ENCODE peak calls at places on chromosomes 5 and 9, in five cellular contexts. One of them, this sample, is unnamed. For H3K4me1, the result is how much of the 10 kb centered on the place peaks cover.

GRCh38 chr5:176725521-176725920 is 78.2 kb downstream of the TSPAN17 start:
- DNase-seq in CD8-positive, alpha-beta T cell: no peak
- DNase-seq in MM.1S: no peak
- DNase-seq in kidney: no peak
- DNase-seq in hepatocyte: peak
- DNase-seq in this sample: no peak

GRCh38 chr5:59458966-59459729 is 434.4 kb downstream of the PDE4D start:
- DNase-seq in kidney: no peak
- DNase-seq in CD8-positive, alpha-beta T cell: no peak
- DNase-seq in hepatocyte: no peak
- DNase-seq in MM.1S: no peak
- DNase-seq in this sample: no peak

GRCh38 chr5:9288234-9288633 is 257.6 kb downstream of the SEMA5A start:
- DNase-seq in CD8-positive, alpha-beta T cell: no peak
- DNase-seq in kidney: no peak
- DNase-seq in hepatocyte: no peak
- DNase-seq in MM.1S: no peak
- DNase-seq in this sample: no peak

GRCh38 chr5:141485305-141486055 is 650 bp downstream of the PCDHGC4 start:
- DNase-seq in kidney: no peak
- DNase-seq in CD8-positive, alpha-beta T cell: no peak
- DNase-seq in hepatocyte: no peak
- DNase-seq in MM.1S: no peak
- DNase-seq in this sample: no peak

GRCh38 chr9:109301012-109301411 is 19.8 kb downstream of the EPB41L4B start:
- DNase-seq in kidney: no peak
- DNase-seq in hepatocyte: no peak
- DNase-seq in MM.1S: no peak
- DNase-seq in CD8-positive, alpha-beta T cell: no peak
- DNase-seq in this sample: no peak

GRCh38 chr5:5649641-5650040 is 227.2 kb downstream of the ICE1 start:
- DNase-seq in hepatocyte: no peak
- DNase-seq in MM.1S: no peak
- DNase-seq in CD8-positive, alpha-beta T cell: no peak
- DNase-seq in kidney: no peak
- DNase-seq in this sample: no peak

GRCh38 chr5:43019293-43019614 is 20.9 kb downstream of the ANXA2R start:
- DNase-seq in hepatocyte: no peak
- DNase-seq in MM.1S: no peak
- DNase-seq in CD8-positive, alpha-beta T cell: no peak
- DNase-seq in kidney: no peak
- DNase-seq in this sample: no peak

GRCh38 chr5:132019857-132020555 is 8.5 kb upstream of the ACSL6 start:
- DNase-seq in CD8-positive, alpha-beta T cell: peak
- DNase-seq in MM.1S: peak
- DNase-seq in kidney: peak
- DNase-seq in hepatocyte: no peak
- DNase-seq in this sample: no peak

GRCh38 chr5:78504726-78505431 is 143.7 kb downstream of the LHFPL2 start:
- DNase-seq in hepatocyte: peak
- DNase-seq in MM.1S: no peak
- DNase-seq in kidney: peak
- DNase-seq in CD8-positive, alpha-beta T cell: no peak
- DNase-seq in this sample: peak

GRCh38 chr5:6291961-6292360 is 86.4 kb downstream of the MED10 start:
- DNase-seq in MM.1S: peak
- DNase-seq in CD8-positive, alpha-beta T cell: no peak
- DNase-seq in hepatocyte: peak
- DNase-seq in kidney: no peak
- DNase-seq in this sample: no peak

GRCh38 chr5:83628360-83628759 is 92.3 kb downstream of the HAPLN1 start:
- DNase-seq in kidney: no peak
- DNase-seq in MM.1S: no peak
- DNase-seq in hepatocyte: no peak
- DNase-seq in CD8-positive, alpha-beta T cell: no peak
- DNase-seq in this sample: no peak

GRCh38 chr9:127144670-127145458 is 22.4 kb upstream of the ANGPTL2 start:
- DNase-seq in hepatocyte: no peak
- DNase-seq in kidney: peak
- DNase-seq in MM.1S: no peak
- DNase-seq in CD8-positive, alpha-beta T cell: peak
- DNase-seq in this sample: no peak

GRCh38 chr5:98638111-98638510 is 135.4 kb upstream of the RGMB start:
- DNase-seq in CD8-positive, alpha-beta T cell: no peak
- DNase-seq in hepatocyte: no peak
- DNase-seq in kidney: no peak
- DNase-seq in MM.1S: no peak
- DNase-seq in this sample: no peak

GRCh38 chr5:157671592-157672330 is 428 bp downstream of the C5orf52 start:
- DNase-seq in MM.1S: no peak
- DNase-seq in hepatocyte: no peak
- DNase-seq in kidney: no peak
- DNase-seq in CD8-positive, alpha-beta T cell: no peak
- DNase-seq in this sample: no peak

GRCh38 chr9:81032831-81033230 is 656.5 kb downstream of the TLE1 start:
- DNase-seq in hepatocyte: no peak
- DNase-seq in CD8-positive, alpha-beta T cell: no peak
- DNase-seq in MM.1S: no peak
- DNase-seq in kidney: no peak
- DNase-seq in this sample: no peak

GRCh38 chr5:112576298-112576925 is 157.3 kb upstream of the EPB41L4A start:
- DNase-seq in hepatocyte: no peak
- DNase-seq in kidney: no peak
- DNase-seq in MM.1S: no peak
- DNase-seq in CD8-positive, alpha-beta T cell: no peak
- DNase-seq in this sample: no peak

GRCh38 chr5:36870399-36871040 is 6.0 kb upstream of the NIPBL start:
- DNase-seq in MM.1S: peak
- DNase-seq in hepatocyte: peak
- DNase-seq in kidney: no peak
- DNase-seq in CD8-positive, alpha-beta T cell: no peak
- DNase-seq in this sample: no peak

GRCh38 chr9:116605904-116606341 is 81.2 kb upstream of the TRIM32 start:
- DNase-seq in hepatocyte: no peak
- DNase-seq in kidney: no peak
- DNase-seq in MM.1S: no peak
- DNase-seq in CD8-positive, alpha-beta T cell: no peak
- DNase-seq in this sample: no peak

GRCh38 chr9:116361558-116361957 is 208.0 kb downstream of the PAPPA start:
- DNase-seq in kidney: no peak
- DNase-seq in MM.1S: no peak
- DNase-seq in hepatocyte: no peak
- DNase-seq in CD8-positive, alpha-beta T cell: no peak
- DNase-seq in this sample: no peak

GRCh38 chr9:28678097-28678496 is 1104.8 kb upstream of the C9orf72 start:
- DNase-seq in MM.1S: no peak
- DNase-seq in kidney: no peak
- DNase-seq in hepatocyte: no peak
- DNase-seq in CD8-positive, alpha-beta T cell: no peak
- DNase-seq in this sample: no peak

GRCh38 chr5:110735545-110735944 is 3.3 kb upstream of the SLC25A46 start:
- DNase-seq in hepatocyte: no peak
- DNase-seq in kidney: no peak
- DNase-seq in MM.1S: no peak
- DNase-seq in CD8-positive, alpha-beta T cell: no peak
- DNase-seq in this sample: no peak

GRCh38 chr9:37295178-37295577 is 127.3 kb upstream of the GRHPR start:
- DNase-seq in kidney: no peak
- DNase-seq in CD8-positive, alpha-beta T cell: no peak
- DNase-seq in hepatocyte: no peak
- DNase-seq in MM.1S: no peak
- DNase-seq in this sample: no peak

GRCh38 chr5:91641730-91642350 is 258.7 kb upstream of the ARRDC3 start:
- DNase-seq in hepatocyte: peak
- DNase-seq in kidney: no peak
- DNase-seq in MM.1S: peak
- DNase-seq in CD8-positive, alpha-beta T cell: no peak
- DNase-seq in this sample: no peak

GRCh38 chr5:172841258-172841657 is 7.2 kb downstream of the ERGIC1 start:
- DNase-seq in hepatocyte: no peak
- DNase-seq in CD8-positive, alpha-beta T cell: no peak
- DNase-seq in kidney: no peak
- DNase-seq in MM.1S: no peak
- DNase-seq in this sample: no peak
- H3K4me1 ChIP-seq in hepatocyte: under half
- H3K4me1 ChIP-seq in CD8-positive, alpha-beta T cell: under half
- H3K4me1 ChIP-seq in kidney: under half
- H3K4me1 ChIP-seq in MM.1S: under half
- H3K4me1 ChIP-seq in this sample: under half

GRCh38 chr9:121246821-121247511 is 21.0 kb upstream of the GSN start:
- DNase-seq in kidney: no peak
- DNase-seq in hepatocyte: no peak
- DNase-seq in MM.1S: no peak
- DNase-seq in CD8-positive, alpha-beta T cell: no peak
- DNase-seq in this sample: no peak
- TF ChIP-seq CTCF in kidney: no peak
- TF ChIP-seq CTCF in hepatocyte: no peak
- TF ChIP-seq CTCF in MM.1S: no peak
- TF ChIP-seq CTCF in CD8-positive, alpha-beta T cell: no peak
- TF ChIP-seq CTCF in this sample: no peak

DNA sequence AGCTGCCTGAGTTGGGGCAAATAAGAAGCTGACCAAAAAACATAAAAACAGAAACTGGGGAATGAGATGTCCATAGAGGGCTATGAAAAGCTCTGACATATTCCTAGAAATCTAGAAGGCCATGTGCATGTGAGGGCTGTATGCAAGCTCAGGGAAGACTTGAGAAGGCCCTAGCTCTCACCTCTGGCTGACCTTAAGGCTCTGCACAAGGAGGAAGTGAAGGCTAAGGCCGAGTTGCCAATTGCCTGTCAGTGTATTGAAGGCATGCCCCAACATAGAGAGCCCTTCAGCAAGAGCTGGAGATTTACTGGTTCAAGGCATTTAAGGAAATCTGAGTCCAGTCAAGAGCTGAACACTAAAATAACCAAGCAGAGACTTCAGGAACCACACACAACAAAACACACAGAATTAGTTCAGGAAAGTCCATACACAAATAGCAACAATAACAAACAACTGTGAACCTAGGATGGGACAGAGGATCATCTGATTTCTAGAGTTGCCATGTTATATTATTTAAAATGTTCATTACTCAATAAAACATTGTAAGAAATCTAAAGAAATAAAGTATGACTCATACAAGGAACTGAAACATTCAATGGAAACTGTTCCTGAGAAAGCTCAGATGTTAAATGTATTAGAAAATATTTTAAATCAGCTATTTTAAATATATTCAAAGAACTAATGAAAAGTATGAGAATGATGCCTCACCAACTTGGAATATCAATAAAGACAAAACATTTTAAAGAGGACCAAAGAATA is 161.8 kb downstream of the AUH start:
- DNase-seq in CD8-positive, alpha-beta T cell: no peak
- DNase-seq in hepatocyte: no peak
- DNase-seq in kidney: no peak
- DNase-seq in MM.1S: no peak
- DNase-seq in this sample: no peak
- H3K27ac ChIP-seq in CD8-positive, alpha-beta T cell: no peak
- H3K27ac ChIP-seq in hepatocyte: no peak
- H3K27ac ChIP-seq in kidney: no peak
- H3K27ac ChIP-seq in MM.1S: no peak
- H3K27ac ChIP-seq in this sample: peak

DNA sequence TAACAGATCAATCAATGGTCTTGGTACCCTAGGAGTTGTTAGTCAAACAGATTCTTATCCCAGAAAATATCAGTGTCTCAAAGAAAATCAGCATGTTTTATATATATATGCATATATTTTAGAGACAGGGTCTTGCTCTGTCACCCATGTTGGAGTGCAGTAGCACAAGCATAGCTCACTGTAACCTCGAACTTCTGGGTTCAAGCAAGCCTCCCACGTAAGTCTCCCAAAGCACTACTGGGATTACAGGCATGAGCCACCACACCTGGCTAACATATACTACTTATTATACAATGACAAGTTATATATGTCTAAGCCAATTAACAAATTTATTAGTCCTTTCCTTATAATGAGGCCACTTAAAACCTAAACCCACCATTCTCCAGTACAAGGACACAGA is 10.4 kb downstream of the RAB14 start:
- DNase-seq in MM.1S: no peak
- DNase-seq in hepatocyte: no peak
- DNase-seq in kidney: no peak
- DNase-seq in CD8-positive, alpha-beta T cell: no peak
- DNase-seq in this sample: no peak
- H3K4me1 ChIP-seq in MM.1S: under half
- H3K4me1 ChIP-seq in hepatocyte: under half
- H3K4me1 ChIP-seq in kidney: under half
- H3K4me1 ChIP-seq in CD8-positive, alpha-beta T cell: half or more
- H3K4me1 ChIP-seq in this sample: half or more

GRCh38 chr9:111399772-111400563 is 69.9 kb upstream of the OR2K2 start:
- DNase-seq in kidney: no peak
- DNase-seq in CD8-positive, alpha-beta T cell: no peak
- DNase-seq in MM.1S: peak
- DNase-seq in hepatocyte: peak
- DNase-seq in this sample: no peak
- TF ChIP-seq CTCF in kidney: peak
- TF ChIP-seq CTCF in CD8-positive, alpha-beta T cell: no peak
- TF ChIP-seq CTCF in MM.1S: peak
- TF ChIP-seq CTCF in hepatocyte: peak
- TF ChIP-seq CTCF in this sample: peak

DNA sequence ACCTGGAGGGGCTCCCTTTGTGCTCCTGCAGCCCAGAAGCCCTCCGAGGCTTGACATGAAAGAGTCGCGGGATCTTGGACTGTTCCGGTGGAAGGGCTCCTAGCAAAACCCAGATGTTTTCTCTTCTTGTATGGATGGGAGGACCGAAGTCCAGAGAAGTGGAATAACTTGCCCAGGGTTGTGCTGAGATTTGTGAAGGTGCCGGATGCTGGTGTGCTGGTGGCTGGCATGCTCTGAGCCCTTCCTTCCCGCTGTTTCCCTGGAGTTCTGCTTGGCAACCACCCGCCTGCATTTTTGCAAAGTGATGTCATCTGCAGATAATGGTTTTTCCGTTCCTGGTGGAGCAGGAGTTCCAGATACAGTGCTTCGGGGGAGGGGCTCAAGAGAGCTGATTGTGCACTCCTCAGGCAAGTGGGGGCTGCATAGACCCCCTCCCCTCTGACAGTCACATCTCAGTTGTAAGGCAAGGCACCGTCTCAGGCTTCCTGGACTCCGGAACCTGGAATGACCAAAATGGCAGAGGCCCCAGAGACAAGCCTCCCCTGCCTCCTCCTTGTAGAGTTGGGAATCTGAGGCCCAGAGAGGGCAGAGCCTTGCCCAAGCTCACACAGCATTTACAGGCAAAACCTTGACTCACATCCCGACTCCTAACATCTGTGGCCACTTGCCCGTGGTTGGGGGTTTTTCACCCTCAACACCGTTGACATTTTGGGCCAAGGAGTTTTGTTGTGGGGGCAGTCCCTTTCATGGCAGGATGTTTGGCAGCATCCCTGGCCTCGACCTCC is 157.0 kb downstream of the RGS3 start:
- DNase-seq in hepatocyte: peak
- DNase-seq in MM.1S: no peak
- DNase-seq in kidney: peak
- DNase-seq in CD8-positive, alpha-beta T cell: no peak
- DNase-seq in this sample: peak
- H3K27ac ChIP-seq in hepatocyte: peak
- H3K27ac ChIP-seq in MM.1S: no peak
- H3K27ac ChIP-seq in kidney: peak
- H3K27ac ChIP-seq in CD8-positive, alpha-beta T cell: no peak
- H3K27ac ChIP-seq in this sample: peak

This sample was measured in pancreas.